ENCODE peak calls at places on chromosomes 5 and 9, in ten cellular contexts. X, Y, Q, F, N, I, R, W, M and C are unnamed samples.

GRCh38 chr5:178192244-178192643 is 5.1 kb upstream of the GMCL2 start:
- DNase-seq in M (no peak), N (no peak), Q (no peak), W (no peak), X (no peak), R (no peak), Y (no peak), I (no peak), F (no peak), C (no peak)

GRCh38 chr9:10260501-10260900 is 352.3 kb downstream of the PTPRD start:
- DNase-seq in Y (no peak), X (no peak), M (no peak), F (no peak), R (no peak), W (no peak), Q (no peak), I (no peak), N (no peak), C (no peak)

GRCh38 chr5:167294861-167295685 is 996.4 kb upstream of the WWC1 start:
- DNase-seq in M (no peak), Y (no peak), W (no peak), R (no peak), N (no peak), Q (peak; percentile 67), F (no peak), X (no peak), I (no peak), C (no peak)

GRCh38 chr9:128735373-128735772 is 11.4 kb upstream of the ZDHHC12 start:
- DNase-seq in Q (no peak), X (no peak), R (no peak), M (no peak), Y (no peak), I (no peak), F (no peak), N (no peak), W (no peak), C (no peak)

GRCh38 chr9:7137040-7137439 is 379.3 kb downstream of the KDM4C start:
- DNase-seq in Y (no peak), F (no peak), Q (no peak), R (peak; percentile 60), N (no peak), W (no peak), M (no peak), X (no peak), I (no peak), C (no peak)

GRCh38 chr5:135821061-135821781 is 13.2 kb upstream of the SLC25A48 start:
- DNase-seq in X (no peak), F (no peak), I (no peak), N (no peak), Y (no peak), R (no peak), W (no peak), Q (no peak), M (no peak), C (no peak)

GRCh38 chr9:33517373-33517772 is 6.7 kb upstream of the ANKRD18B start:
- DNase-seq in Q (peak; percentile 63), M (no peak), X (no peak), I (no peak), F (no peak), Y (no peak), N (no peak), W (no peak), R (no peak), C (no peak)

GRCh38 chr9:104903609-104904008 is 24.3 kb downstream of the ABCA1 start:
- DNase-seq in F (no peak), M (no peak), N (no peak), Q (no peak), X (no peak), W (no peak), I (no peak), R (no peak), Y (no peak), C (no peak)

GRCh38 chr9:110332766-110333165 is 4.9 kb downstream of the TXNDC8 start:
- DNase-seq in Q (no peak), I (no peak), M (no peak), W (no peak), N (no peak), F (no peak), Y (no peak), X (no peak), R (no peak), C (no peak)

GRCh38 chr9:11457809-11458785 is 845.3 kb upstream of the PTPRD start:
- DNase-seq in X (no peak), I (no peak), M (no peak), R (no peak), F (no peak), N (no peak), W (no peak), Q (no peak), Y (no peak), C (peak; percentile 17)

GRCh38 chr5:55160493-55161209 is 680 bp downstream of the GPX8 start:
- DNase-seq in I (peak; percentile 39), Q (peak; percentile 19), X (no peak), Y (no peak), W (no peak), M (no peak), F (no peak), R (peak; percentile 54), N (no peak), C (no peak)

GRCh38 chr5:112616812-112617547 is 120.7 kb upstream of the APC start:
- DNase-seq in F (no peak), I (no peak), Q (no peak), R (no peak), M (no peak), N (no peak), X (no peak), W (no peak), Y (no peak), C (no peak)

GRCh38 chr9:114372971-114373591 is 14.7 kb downstream of the AKNA start:
- DNase-seq in F (peak; percentile 96), X (peak; percentile 88), Q (no peak), Y (peak; percentile 58), N (peak; percentile 66), W (peak; percentile 86), R (peak; percentile 54), M (peak; percentile 85), I (no peak), C (no peak)

GRCh38 chr9:75979362-75979761 is 88.9 kb downstream of the PCSK5 start:
- DNase-seq in X (no peak), R (no peak), Q (peak; percentile 60), F (peak; percentile 12), W (no peak), N (no peak), I (no peak), Y (no peak), M (no peak), C (no peak)

GRCh38 chr9:111597852-111598729 is 1.4 kb downstream of the PTGR1 start:
- DNase-seq in Q (peak; percentile 81), R (peak; percentile 72), N (peak; percentile 26), W (peak; percentile 81), X (peak; percentile 80), F (peak; percentile 76), Y (peak; percentile 36), M (peak; percentile 63), I (peak; percentile 58), C (peak; percentile 49)

GRCh38 chr9:35852876-35853865 is 17.0 kb downstream of the OR13J1 start:
- DNase-seq in I (no peak), M (peak; percentile 42), F (no peak), R (no peak), Y (no peak), Q (no peak), N (no peak), W (no peak), X (no peak), C (no peak)

GRCh38 chr9:133635098-133635497 is 1.1 kb upstream of the DBH start:
- DNase-seq in F (no peak), I (no peak), W (no peak), N (no peak), Q (no peak), R (no peak), M (no peak), Y (no peak), X (no peak), C (no peak)

GRCh38 chr9:19138084-19138483 is 10.8 kb upstream of the PLIN2 start:
- DNase-seq in N (no peak), Y (no peak), Q (no peak), M (no peak), F (no peak), X (no peak), W (no peak), R (no peak), I (no peak), C (no peak)

GRCh38 chr9:77597057-77597456 is 51.1 kb downstream of the GNA14 start:
- DNase-seq in M (no peak), N (no peak), Q (no peak), W (no peak), I (no peak), Y (no peak), X (no peak), R (no peak), F (no peak), C (no peak)

GRCh38 chr9:6355728-6356127 is 27.6 kb downstream of the TPD52L3 start:
- DNase-seq in W (no peak), M (no peak), Q (no peak), X (no peak), R (no peak), F (no peak), N (no peak), Y (no peak), I (no peak), C (no peak)

GRCh38 chr9:81687521-81688261 is 1.7 kb downstream of the TLE1 start:
- DNase-seq in W (peak; percentile 70), Y (no peak), Q (peak; percentile 62), X (peak; percentile 63), N (no peak), F (peak; percentile 6), R (peak; percentile 55), M (peak; percentile 51), I (peak; percentile 63), C (peak; percentile 59)

GRCh38 chr5:43156388-43156787 is 35.6 kb upstream of the NIM1K start:
- DNase-seq in X (no peak), N (no peak), R (no peak), Y (no peak), F (peak; percentile 36), W (no peak), M (no peak), Q (no peak), I (no peak), C (no peak)